ENCODE peak calls at places on chromosomes 13 and 19, in four cellular contexts. A, U, I and O are unnamed samples.

GRCh38 chr13:97256343-97256783 is 34.2 kb downstream of the MBNL2 start:
- DNase-seq in A (peak; percentile 96), U (peak; percentile 88), I (no peak), O (no peak)

GRCh38 chr19:6963937-6964336 is 57.3 kb downstream of the MBD3L2B start:
- DNase-seq in A (no peak), U (peak; percentile 31), I (peak; percentile 69), O (no peak)

GRCh38 chr19:39705578-39706188 is 1.4 kb downstream of the LGALS14 start:
- DNase-seq in A (no peak), U (no peak), I (no peak), O (peak; percentile 61)

GRCh38 chr19:46546194-46546896 is 50.7 kb upstream of the PNMA8B start:
- DNase-seq in A (peak; percentile 77), U (peak; percentile 28), I (no peak), O (no peak)

GRCh38 chr13:42814868-42815267 is 33.5 kb downstream of the FAM216B start:
- DNase-seq in A (peak; percentile 90), U (peak; percentile 83), I (no peak), O (no peak)

GRCh38 chr19:57280913-57281425 is 684 bp downstream of the ZNF460 start:
- DNase-seq in A (peak; percentile 14), U (peak; percentile 27), I (peak; percentile 50), O (no peak)

GRCh38 chr13:51840917-51841316 is 4.1 kb downstream of the TMEM272 start:
- DNase-seq in A (no peak), U (no peak), I (no peak), O (no peak)

GRCh38 chr19:13864223-13864512 is 12.8 kb upstream of the NANOS3 start:
- DNase-seq in A (no peak), U (no peak), I (no peak), O (no peak)

GRCh38 chr19:35559281-35559659 is 4.2 kb downstream of the ATP4A start:
- DNase-seq in A (no peak), U (no peak), I (no peak), O (no peak)

GRCh38 chr19:24033308-24033961 is 53.6 kb upstream of the ZNF254 start:
- DNase-seq in A (peak; percentile 97), U (peak; percentile 91), I (peak; percentile 84), O (peak; percentile 77)

GRCh38 chr19:58395979-58396627 is 647 bp downstream of the RNF225 start:
- DNase-seq in A (peak; percentile 17), U (no peak), I (no peak), O (no peak)

GRCh38 chr19:17391371-17392151 is 2.4 kb downstream of the CCDC194 start:
- DNase-seq in A (no peak), U (no peak), I (no peak), O (no peak)

GRCh38 chr19:4776436-4777205 is 14.9 kb upstream of the FEM1A start:
- DNase-seq in A (no peak), U (peak; percentile 48), I (no peak), O (no peak)

GRCh38 chr13:46796515-46797467 is at the start of gene ESD:
- DNase-seq in A (peak; percentile 94), U (peak; percentile 81), I (peak; percentile 92), O (peak; percentile 64)

GRCh38 chr19:49165111-49165750 is 7.6 kb downstream of the TRPM4 start:
- DNase-seq in A (peak; percentile 32), U (peak; percentile 71), I (no peak), O (no peak)

GRCh38 chr19:37095859-37096258 is 17.6 kb downstream of the ZNF420 start:
- DNase-seq in A (peak; percentile 12), U (no peak), I (no peak), O (no peak)

GRCh38 chr13:109400192-109400591 is 386.2 kb downstream of the IRS2 start:
- DNase-seq in A (no peak), U (no peak), I (no peak), O (no peak)

GRCh38 chr19:49492573-49493411 is 3.4 kb upstream of the RPS11 start:
- DNase-seq in A (no peak), U (peak; percentile 54), I (no peak), O (no peak)

GRCh38 chr13:99766641-99767045 is 204.9 kb downstream of the ZIC5 start:
- DNase-seq in A (peak; percentile 23), U (no peak), I (no peak), O (no peak)

GRCh38 chr13:105608132-105608531 is 927.3 kb downstream of the EFNB2 start:
- DNase-seq in A (no peak), U (no peak), I (no peak), O (no peak)

GRCh38 chr19:52296400-52296772 is 583 bp upstream of the ZNF480 start:
- DNase-seq in A (no peak), U (peak; percentile 11), I (no peak), O (no peak)

GRCh38 chr19:4647676-4648644 is 8.6 kb downstream of the TNFAIP8L1 start:
- DNase-seq in A (peak; percentile 63), U (no peak), I (no peak), O (no peak)

GRCh38 chr19:43820098-43820860 is 6.8 kb upstream of the ZNF283 start:
- DNase-seq in A (peak; percentile 53), U (no peak), I (peak; percentile 51), O (no peak)

GRCh38 chr19:48750771-48751504 is 1.5 kb downstream of the FUT1 start:
- DNase-seq in A (no peak), U (no peak), I (no peak), O (no peak)

GRCh38 chr19:18596752-18597157 is 8.2 kb downstream of the REX1BD start:
- DNase-seq in A (peak; percentile 50), U (peak; percentile 61), I (no peak), O (no peak)

GRCh38 chr13:27038323-27038722 is 133.3 kb downstream of the USP12 start:
- DNase-seq in A (peak; percentile 82), U (peak; percentile 79), I (no peak), O (no peak)

GRCh38 chr19:33245948-33246728 is 20.5 kb upstream of the SLC7A10 start:
- DNase-seq in A (peak; percentile 12), U (no peak), I (no peak), O (no peak)

GRCh38 chr13:100365678-100366077 is 222.9 kb downstream of the GGACT start:
- DNase-seq in A (no peak), U (no peak), I (no peak), O (no peak)

GRCh38 chr13:33108620-33109019 is 92.4 kb downstream of the KL start:
- DNase-seq in A (no peak), U (no peak), I (no peak), O (no peak)

GRCh38 chr19:4061178-4061682 is 5.5 kb downstream of the ZBTB7A start:
- DNase-seq in A (no peak), U (peak; percentile 51), I (no peak), O (no peak)

GRCh38 chr19:13163609-13164364 is 13.6 kb downstream of the IER2 start:
- DNase-seq in A (peak; percentile 68), U (peak; percentile 93), I (peak; percentile 63), O (no peak)

GRCh38 chr19:50331187-50332013 is 2.2 kb upstream of the KCNC3 start:
- DNase-seq in A (no peak), U (no peak), I (no peak), O (no peak)

GRCh38 chr13:94711561-94712286 is 621 bp downstream of the SOX21 start:
- DNase-seq in A (peak; percentile 32), U (peak; percentile 27), I (no peak), O (no peak)
- H3K4me3 ChIP-seq in A (no peak overlapping the region), U (peak overlapping the region; percentile 98), I (no peak overlapping the region), O (peak overlapping the region; percentile 8)

GRCh38 chr19:29872224-29872731 is 60.5 kb downstream of the CCNE1 start:
- DNase-seq in A (peak; percentile 26), U (no peak), I (no peak), O (no peak)
- H3K4me3 ChIP-seq in A (no peak overlapping the region), U (no peak overlapping the region), I (no peak overlapping the region), O (no peak overlapping the region)

GRCh38 chr19:11192957-11193939 is 4.1 kb downstream of the KANK2 start:
- DNase-seq in A (no peak), U (no peak), I (no peak), O (no peak)
- H3K4me3 ChIP-seq in A (no peak overlapping the region), U (no peak overlapping the region), I (no peak overlapping the region), O (no peak overlapping the region)

GRCh38 chr13:43879323-43880181 is at the start of the genes CCDC122 and LACC1:
- DNase-seq in A (peak; percentile 90), U (peak; percentile 70), I (peak; percentile 78), O (peak; percentile 26)

GRCh38 chr13:43880930-43881329 is 1.2 kb downstream of the LACC1 start:
- DNase-seq in A (no peak), U (no peak), I (no peak), O (no peak)

GRCh38 chr13:43878897-43879322 is 630 bp downstream of the CCDC122 start:
- DNase-seq in A (peak; percentile 82), U (peak; percentile 45), I (no peak), O (no peak)

GRCh38 chr13:43881580-43881979 is 1.9 kb downstream of the LACC1 start:
- DNase-seq in A (no peak), U (no peak), I (no peak), O (no peak)

GRCh38 chr13:43880451-43880850 is 747 bp downstream of the LACC1 start:
- DNase-seq in A (no peak), U (peak; percentile 12), I (no peak), O (no peak)
- H3K4me3 ChIP-seq in A (peak overlapping the region; percentile 89), U (peak overlapping the region; percentile 70), I (peak overlapping the region; percentile 56), O (peak overlapping the region; percentile 97)

GRCh38 chr19:5899728-5900526 is 3.7 kb downstream of the NDUFA11 start:
- DNase-seq in A (no peak), U (no peak), I (no peak), O (no peak)
- H3K4me3 ChIP-seq in A (no peak overlapping the region), U (no peak overlapping the region), I (no peak overlapping the region), O (no peak overlapping the region)

GRCh38 chr19:53910170-53910518 is 1.1 kb downstream of the CACNG7 start:
- DNase-seq in A (no peak), U (no peak), I (no peak), O (no peak)

GRCh38 chr19:53907690-53908089 is 1.4 kb upstream of the CACNG7 start:
- DNase-seq in A (no peak), U (no peak), I (no peak), O (no peak)

GRCh38 chr19:53909471-53910169 is 542 bp downstream of the CACNG7 start:
- DNase-seq in A (no peak), U (no peak), I (no peak), O (no peak)

GRCh38 chr19:53908106-53908932 is 759 bp upstream of the CACNG7 start:
- DNase-seq in A (peak; percentile 47), U (peak; percentile 58), I (no peak), O (no peak)

DNA sequence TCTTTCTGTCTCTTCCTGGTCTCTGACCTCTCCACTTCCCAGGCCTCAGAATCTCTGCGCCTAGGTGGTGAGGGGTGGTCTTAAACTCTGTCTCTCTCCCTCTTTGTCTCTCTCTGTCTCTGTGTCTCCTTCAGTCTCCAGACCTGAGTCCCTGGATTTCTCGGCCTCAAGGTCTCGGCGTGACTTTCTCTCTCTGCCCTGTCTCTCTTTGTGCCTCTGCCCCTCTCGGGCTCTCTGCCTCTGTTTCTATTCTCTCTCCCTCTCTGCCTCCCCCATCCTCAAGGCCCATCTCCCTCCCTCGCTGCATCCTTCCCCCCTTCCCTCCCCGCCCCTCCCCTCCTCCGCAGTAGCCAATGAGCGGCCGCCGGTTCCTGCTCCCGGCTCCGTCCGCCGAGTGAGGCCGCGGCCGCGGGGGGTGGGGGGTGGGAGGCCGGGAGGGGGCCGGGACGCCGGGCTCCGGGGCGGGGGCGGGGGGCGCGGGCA is at the start of gene CACNG7:
- DNase-seq in A (no peak), U (no peak), I (no peak), O (no peak)
- H3K4me3 ChIP-seq in A (no peak within 1 kb of the TSS), U (no peak within 1 kb of the TSS), I (no peak within 1 kb of the TSS), O (no peak within 1 kb of the TSS)